ENCODE peak calls at places on chromosome 10, in four cellular contexts. X, U, J and L are unnamed samples.

GRCh38 chr10:132595850-132596249 is 58.3 kb downstream of the INPP5A start:
- DNase-seq in X (no peak), U (no peak), J (no peak), L (no peak)

GRCh38 chr10:90969947-90970673 is 49.2 kb upstream of the ANKRD1 start:
- DNase-seq in X (no peak), U (peak), J (no peak), L (no peak)

GRCh38 chr10:45514283-45515270 is 140.6 kb downstream of the ALOX5 start:
- DNase-seq in X (no peak), U (peak), J (no peak), L (no peak)

GRCh38 chr10:77970869-77971803 is 44.6 kb upstream of the DLG5 start:
- DNase-seq in X (no peak), U (peak), J (no peak), L (peak)

GRCh38 chr10:127612-128432 is 7.4 kb upstream of the ZMYND11 start:
- DNase-seq in X (no peak), U (no peak), J (peak), L (no peak)

GRCh38 chr10:121324678-121325213 is 273.5 kb downstream of the FGFR2 start:
- DNase-seq in X (no peak), U (peak), J (no peak), L (no peak)

GRCh38 chr10:38043516-38043915 is 33.0 kb downstream of the ZNF33A start:
- DNase-seq in X (no peak), U (no peak), J (no peak), L (no peak)

GRCh38 chr10:72243822-72244437 is 27.9 kb upstream of the ASCC1 start:
- DNase-seq in X (no peak), U (no peak), J (no peak), L (peak)

GRCh38 chr10:8893102-8893501 is 838.6 kb downstream of the GATA3 start:
- DNase-seq in X (no peak), U (no peak), J (no peak), L (no peak)

GRCh38 chr10:21797984-21798765 is 205.4 kb downstream of the DNAJC1 start:
- DNase-seq in X (no peak), U (no peak), J (peak), L (no peak)

GRCh38 chr10:15238553-15239335 is 70.3 kb upstream of the NMT2 start:
- DNase-seq in X (no peak), U (no peak), J (no peak), L (no peak)

GRCh38 chr10:100364735-100365391 is 17.8 kb downstream of the SCD start:
- DNase-seq in X (no peak), U (peak), J (no peak), L (peak)

GRCh38 chr10:124536496-124537050 is 75.0 kb downstream of the LHPP start:
- DNase-seq in X (no peak), U (no peak), J (no peak), L (no peak)

GRCh38 chr10:60646966-60647796 is 131.1 kb upstream of the CDK1 start:
- DNase-seq in X (no peak), U (peak), J (peak), L (peak)

GRCh38 chr10:99775850-99776249 is 6.6 kb upstream of the ABCC2 start:
- DNase-seq in X (no peak), U (peak), J (no peak), L (no peak)

GRCh38 chr10:68332259-68333057 is at the start of gene PBLD:
- DNase-seq in X (peak), U (peak), J (no peak), L (peak)

GRCh38 chr10:60031664-60032063 is 125.3 kb upstream of the CCDC6 start:
- DNase-seq in X (no peak), U (no peak), J (peak), L (no peak)

GRCh38 chr10:30639946-30640786 is 10.6 kb upstream of the LYZL2 start:
- DNase-seq in X (no peak), U (peak), J (no peak), L (peak)

GRCh38 chr10:103695584-103696005 is 159.8 kb downstream of the SH3PXD2A start:
- DNase-seq in X (no peak), U (no peak), J (no peak), L (no peak)

GRCh38 chr10:3186365-3186764 is 13.8 kb upstream of the PITRM1 start:
- DNase-seq in X (no peak), U (no peak), J (no peak), L (no peak)

GRCh38 chr10:117519895-117520294 is 22.7 kb upstream of the EMX2 start:
- DNase-seq in X (no peak), U (no peak), J (no peak), L (no peak)
- TF ChIP-seq ETV6 in X (no peak), U (no peak), J (no peak), L (no peak)

GRCh38 chr10:7553531-7553930 is 113.2 kb downstream of the ITIH5 start:
- DNase-seq in X (no peak), U (no peak), J (no peak), L (no peak)
- TF ChIP-seq ETV6 in X (no peak), U (no peak), J (no peak), L (no peak)

DNA sequence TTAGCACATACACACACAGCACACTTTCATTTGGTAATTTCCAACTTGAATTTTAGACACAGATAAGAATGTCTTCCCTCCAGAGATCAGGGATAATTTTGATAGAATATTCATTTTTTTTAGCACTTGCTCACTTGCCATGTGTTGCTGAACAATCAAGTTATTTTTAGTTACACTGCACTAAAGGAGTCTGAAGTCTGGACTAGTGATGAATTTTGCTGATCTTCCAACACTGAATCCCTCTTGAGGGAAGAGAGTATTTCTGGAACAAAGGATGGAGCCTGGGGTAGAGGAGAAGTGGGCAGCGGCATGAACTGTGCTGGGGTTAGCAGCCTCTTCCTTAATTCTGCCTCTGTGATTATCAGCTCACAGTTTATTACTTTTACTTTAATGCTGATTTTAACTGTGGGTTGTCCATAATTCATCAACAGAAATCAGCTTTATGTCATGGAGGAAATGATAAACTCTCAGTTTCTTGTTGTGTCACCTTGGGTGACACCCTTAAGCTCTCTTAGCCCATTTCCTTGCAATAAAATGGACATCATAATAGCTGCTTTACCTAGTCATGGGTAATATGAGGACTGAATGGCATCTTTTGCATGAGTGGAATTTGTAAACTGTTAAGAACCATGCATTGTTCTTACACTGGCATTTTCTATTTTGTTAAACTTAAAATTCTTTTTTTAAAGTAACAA is 32.1 kb downstream of the SGPL1 start:
- DNase-seq in X (no peak), U (no peak), J (no peak), L (no peak)
- TF ChIP-seq ETV6 in X (no peak), U (no peak), J (no peak), L (no peak)

DNA sequence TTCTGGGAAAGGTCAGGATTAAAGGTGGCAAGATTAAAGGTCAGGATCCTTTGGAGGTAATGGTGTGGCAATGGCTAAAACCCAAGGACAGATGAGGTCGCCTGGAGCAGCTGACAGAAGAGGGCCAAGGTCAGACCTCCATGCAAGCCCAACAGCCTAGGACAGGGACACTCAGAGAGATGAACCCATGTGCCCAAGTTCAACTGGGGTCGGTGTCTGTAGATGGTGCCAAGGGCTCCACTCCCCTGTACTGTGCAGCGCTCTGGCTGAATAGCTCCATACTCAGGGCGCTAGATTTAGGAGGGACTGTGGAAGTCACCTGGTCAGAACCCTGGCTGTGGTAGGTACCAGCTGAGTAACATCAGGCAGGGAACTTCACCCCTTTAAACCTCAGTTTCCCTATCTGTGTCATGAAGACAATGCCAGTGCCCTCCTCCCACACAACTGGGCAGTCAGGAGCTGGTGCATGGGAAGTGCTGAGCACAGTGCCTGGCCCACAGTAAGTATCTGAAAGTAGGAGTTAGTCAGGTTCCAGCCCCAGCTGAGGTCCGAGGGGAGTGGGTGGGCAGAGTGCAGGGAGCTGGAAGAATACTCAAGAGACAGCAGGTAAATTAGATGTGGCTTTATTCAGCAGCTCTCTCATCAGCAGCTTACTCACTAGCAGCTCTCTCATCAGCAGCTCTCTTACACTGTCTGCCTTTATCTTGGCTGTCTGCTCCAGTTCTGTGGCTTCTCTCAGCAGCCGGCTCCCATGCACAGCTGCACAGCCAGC is 327.1 kb downstream of the GLRX3 start:
- DNase-seq in X (no peak), U (no peak), J (no peak), L (no peak)
- TF ChIP-seq ETV6 in X (no peak), U (no peak), J (no peak), L (no peak)

GRCh38 chr10:92995509-92995908 is 65.1 kb upstream of the CYP26C1 start:
- DNase-seq in X (no peak), U (no peak), J (no peak), L (no peak)

GRCh38 chr10:92993671-92994304 is 66.8 kb upstream of the CYP26C1 start:
- DNase-seq in X (no peak), U (no peak), J (no peak), L (no peak)

GRCh38 chr10:92989250-92989649 is 71.3 kb upstream of the CYP26C1 start:
- DNase-seq in X (no peak), U (no peak), J (no peak), L (no peak)

DNA sequence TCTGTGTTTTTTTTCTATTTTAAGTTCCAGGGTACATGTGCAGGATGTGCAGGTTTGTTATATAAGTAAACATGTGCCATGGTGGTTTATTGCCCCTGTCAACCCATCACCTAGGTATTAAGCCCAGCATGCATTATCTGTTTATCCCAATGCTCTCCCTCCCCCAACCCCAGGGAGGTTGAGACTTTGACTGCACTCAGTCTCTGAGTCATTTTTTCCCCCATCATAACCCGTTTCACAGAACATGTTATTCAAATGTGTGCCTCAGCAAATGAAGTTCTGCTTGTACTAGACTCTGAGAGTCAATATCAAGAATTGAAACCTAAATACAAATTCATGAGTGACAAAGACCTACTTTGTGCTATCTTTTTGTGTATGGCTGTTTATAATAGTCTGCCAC is 70.0 kb upstream of the CYP26C1 start:
- DNase-seq in X (no peak), U (no peak), J (no peak), L (peak)
- TF ChIP-seq ETV6 in X (no peak), U (no peak), J (no peak), L (no peak)